ENCODE peak calls at places on chromosome 19, in six cellular contexts. G is NAMALWA, W is psoas muscle, D is HuH-7, O is iris pigment epithelial cell, U is amygdala. Z is an unnamed sample.
A peak's percentile ranks its signal among the peaks of the same experiment; 100 is the strongest.

GRCh38 chr19:56333506-56333905 is 18.9 kb upstream of the ZSCAN5A start:
- DNase-seq in W (no peak), D (peak; percentile 63), O (peak; percentile 59), G (peak; percentile 80), U (no peak), Z (peak; percentile 60)

GRCh38 chr19:56367829-56368711 is 25.3 kb downstream of the ZNF582 start:
- DNase-seq in U (peak; percentile 44), W (peak; percentile 94), O (peak; percentile 98), D (peak; percentile 91), G (no peak), Z (no peak)

GRCh38 chr19:3159565-3159964 is 19.0 kb upstream of the S1PR4 start:
- DNase-seq in G (no peak), U (no peak), D (no peak), W (no peak), O (no peak), Z (peak; percentile 64)

GRCh38 chr19:17902701-17903100 is 30.1 kb upstream of the CCDC124 start:
- DNase-seq in O (peak; percentile 92), W (no peak), U (no peak), G (no peak), D (no peak), Z (no peak)

GRCh38 chr19:11606484-11606883 is 9.2 kb downstream of the ZNF627 start:
- DNase-seq in D (no peak), O (no peak), G (no peak), U (no peak), W (no peak), Z (no peak)

GRCh38 chr19:27765397-27765796 is 1447.6 kb downstream of the UQCRFS1 start:
- DNase-seq in W (no peak), O (no peak), G (no peak), U (no peak), D (no peak), Z (no peak)

GRCh38 chr19:50779504-50780457 is 9.5 kb downstream of the GPR32 start:
- DNase-seq in W (no peak), U (no peak), G (peak; percentile 59), O (no peak), D (no peak), Z (no peak)

GRCh38 chr19:13920940-13921744 is 15.1 kb downstream of the CC2D1A start:
- DNase-seq in G (peak; percentile 94), U (no peak), O (peak; percentile 64), W (no peak), D (no peak), Z (peak; percentile 50)

GRCh38 chr19:4974855-4975469 is 6.0 kb downstream of the KDM4B start:
- DNase-seq in O (no peak), U (no peak), G (no peak), D (no peak), W (no peak), Z (no peak)

GRCh38 chr19:29810504-29810871 is 1.3 kb upstream of the CCNE1 start:
- DNase-seq in U (no peak), D (no peak), G (peak; percentile 44), W (no peak), O (peak; percentile 56), Z (peak; percentile 42)

GRCh38 chr19:28446511-28446910 is 766.4 kb downstream of the UQCRFS1 start:
- DNase-seq in U (no peak), W (no peak), D (no peak), O (no peak), G (no peak), Z (no peak)

Z was measured in HAP-1.